ENCODE peak calls at places on chromosomes 1 and 21, in five cellular contexts. T is HepG2, B is K562, U is GM12878, A is SK-N-SH. O is an unnamed sample.

GRCh38 chr1:61089338-61089737 is 7.0 kb downstream of the NFIA start:
- DNase-seq in A (no peak), U (no peak), T (peak; percentile 90), B (no peak), O (no peak)

GRCh38 chr1:34128186-34128889 is 36.7 kb downstream of the CSMD2 start:
- DNase-seq in U (no peak), B (no peak), T (no peak), A (no peak), O (no peak)

GRCh38 chr1:228448372-228448771 is 31.7 kb upstream of the TRIM17 start:
- DNase-seq in U (no peak), T (no peak), A (no peak), B (no peak), O (no peak)

GRCh38 chr1:234260578-234260977 is 112.7 kb upstream of the COA6 start:
- DNase-seq in B (no peak), U (no peak), T (no peak), A (no peak), O (no peak)

GRCh38 chr1:220800262-220800661 is 13.5 kb downstream of the MTARC1 start:
- DNase-seq in B (no peak), U (no peak), A (no peak), T (no peak), O (no peak)

GRCh38 chr1:100354971-100355394 is 2.7 kb downstream of the CDC14A start:
- DNase-seq in U (no peak), T (peak; percentile 66), B (no peak), A (no peak), O (no peak)

GRCh38 chr1:11072216-11072917 is 12.5 kb upstream of the SRM start:
- DNase-seq in U (no peak), T (no peak), B (no peak), A (no peak), O (no peak)

GRCh38 chr21:31173881-31174555 is 135.7 kb upstream of the KRTAP19-8 start:
- DNase-seq in A (peak; percentile 76), B (no peak), T (no peak), U (no peak), O (no peak)

GRCh38 chr1:210685295-210685650 is 356.6 kb downstream of the HHAT start:
- DNase-seq in U (no peak), B (no peak), A (no peak), T (no peak), O (no peak)

GRCh38 chr1:225299624-225300023 is 128.2 kb downstream of the LBR start:
- DNase-seq in U (no peak), T (no peak), B (no peak), A (no peak), O (no peak)

GRCh38 chr1:183039985-183040447 is 16.8 kb downstream of the LAMC1 start:
- DNase-seq in U (no peak), B (no peak), T (no peak), A (no peak), O (no peak)

GRCh38 chr1:109636201-109636952 is 16.7 kb downstream of the AMPD2 start:
- DNase-seq in B (peak; percentile 56), T (peak; percentile 46), U (no peak), A (no peak), O (no peak)

GRCh38 chr1:216186131-216186530 is 237.1 kb downstream of the USH2A start:
- DNase-seq in U (no peak), A (no peak), B (no peak), T (no peak), O (no peak)

GRCh38 chr1:197799271-197799670 is 24.0 kb upstream of the DENND1B start:
- DNase-seq in T (no peak), A (no peak), B (no peak), U (no peak), O (no peak)

GRCh38 chr1:10530756-10531155 is 56.0 kb downstream of the PEX14 start:
- DNase-seq in T (no peak), B (no peak), A (no peak), U (no peak), O (no peak)

GRCh38 chr1:23525558-23526174 is 5.4 kb downstream of the E2F2 start:
- DNase-seq in A (no peak), B (no peak), U (no peak), T (no peak), O (no peak)

GRCh38 chr1:175207971-175208370 is 15.4 kb upstream of the KIAA0040 start:
- DNase-seq in U (no peak), A (no peak), B (no peak), T (no peak), O (no peak)

GRCh38 chr21:31660134-31660565 is 657 bp downstream of the SOD1 start:
- DNase-seq in U (no peak), T (no peak), B (no peak), A (no peak), O (peak; percentile 7)

GRCh38 chr1:226652613-226653012 is 86.5 kb downstream of the ITPKB start:
- DNase-seq in B (no peak), U (no peak), T (no peak), A (no peak), O (no peak)

GRCh38 chr1:31394628-31395193 is 18.3 kb upstream of the SERINC2 start:
- DNase-seq in U (peak; percentile 21), T (peak; percentile 57), B (peak; percentile 88), A (peak; percentile 88), O (peak; percentile 71)
- TF ChIP-seq EP300 in U (peak; percentile 10), T (no peak), B (no peak), A (no peak), O (no peak)

GRCh38 chr1:155082941-155083541 is 4.4 kb downstream of the EFNA3 start:
- DNase-seq in B (no peak), A (no peak), U (no peak), T (no peak), O (no peak)
- TF ChIP-seq SMC3 in B (no peak), A (no peak), U (no peak), T (no peak), O (no peak)

DNA sequence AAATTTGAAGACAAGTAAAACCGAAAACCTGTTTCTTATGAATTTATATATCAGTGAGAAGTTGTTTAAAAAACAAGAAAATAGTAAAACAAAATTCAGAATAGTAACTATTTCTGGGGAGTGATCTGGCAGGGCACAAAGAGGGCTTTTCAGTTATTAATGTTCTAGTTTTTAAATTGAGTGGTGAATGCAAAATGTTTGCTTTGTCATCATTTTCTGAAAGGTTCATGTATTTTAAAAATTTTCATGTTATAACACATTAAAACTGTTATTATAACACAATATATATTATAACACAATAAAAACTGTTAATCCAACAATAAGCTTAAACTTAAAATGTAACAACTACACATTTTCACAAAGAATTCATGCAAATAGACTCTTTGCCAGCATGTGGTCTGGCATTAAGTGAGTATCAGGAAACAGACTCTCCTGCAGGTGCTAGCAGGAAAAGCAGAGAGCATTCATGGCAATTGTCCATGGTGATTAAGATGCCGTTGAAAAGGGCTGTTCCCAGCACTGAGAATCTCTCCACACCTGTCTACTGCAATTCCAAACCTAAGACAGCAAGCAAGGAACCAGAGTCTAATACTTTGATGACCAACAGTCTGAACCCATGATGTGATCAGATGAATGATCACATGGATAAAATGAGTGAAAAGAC is 204.9 kb downstream of the TBX15 start:
- DNase-seq in T (no peak), A (no peak), U (no peak), B (no peak), O (no peak)
- TF ChIP-seq EP300 in T (no peak), A (no peak), U (no peak), B (no peak), O (no peak)

DNA sequence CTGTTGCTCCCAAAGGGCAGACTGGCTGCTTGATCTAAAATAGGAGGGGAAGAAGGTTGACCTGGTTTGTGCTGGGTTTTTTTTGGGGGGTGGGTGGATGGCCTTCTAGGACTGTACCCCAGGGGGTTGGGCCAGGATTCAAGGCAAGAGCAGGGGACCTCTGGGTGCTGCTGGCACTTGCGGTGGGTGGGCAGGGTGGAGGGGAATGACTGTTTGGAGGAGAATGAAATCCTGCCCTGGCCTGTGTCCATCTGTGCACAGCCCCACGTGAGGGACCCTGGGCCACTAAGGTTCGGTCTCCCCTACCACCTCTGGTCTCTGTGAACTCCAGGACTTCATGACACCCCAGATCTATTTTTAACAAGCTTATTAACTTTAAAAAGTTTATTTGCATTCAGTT is 414.2 kb downstream of the PTPRU start:
- DNase-seq in T (no peak), U (no peak), B (no peak), A (no peak), O (no peak)
- TF ChIP-seq SMC3 in T (no peak), U (no peak), B (no peak), A (no peak), O (no peak)

DNA sequence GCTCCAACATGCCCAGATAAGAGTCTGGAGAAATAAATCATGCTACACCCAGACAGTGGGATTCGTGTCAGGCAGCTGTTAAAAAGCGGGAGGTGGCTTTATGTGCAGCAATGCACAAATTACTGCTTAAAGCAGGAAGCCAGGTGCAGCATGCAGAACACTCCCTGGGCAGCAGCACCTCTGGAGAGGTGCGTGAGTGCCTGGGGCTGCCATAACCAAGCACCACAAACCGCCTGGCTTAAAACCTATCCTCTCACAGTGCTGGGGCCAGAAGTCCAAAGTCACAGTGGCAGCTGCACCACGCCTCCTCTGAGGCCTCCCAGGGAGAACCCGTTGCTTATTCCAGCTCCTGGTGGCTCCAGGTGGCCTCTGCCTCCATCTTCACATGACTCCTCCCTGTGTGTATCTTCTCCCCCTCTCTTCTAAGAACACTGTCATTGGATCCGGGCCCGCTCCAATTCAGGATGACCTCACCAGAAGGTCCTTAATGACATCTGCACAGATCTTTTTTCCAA is 115.6 kb downstream of the SIK1 start:
- DNase-seq in T (peak; percentile 68), B (no peak), A (no peak), U (no peak), O (no peak)
- TF ChIP-seq EP300 in T (no peak), B (no peak), A (no peak), U (no peak), O (no peak)